ENCODE peak calls at places on chromosomes 13 and 19, in seven cellular contexts. H is AG09309, D is cardiac muscle cell, Y is IMR-90, I is endodermal cell, S is GM12864, E is nephron progenitor cell. G is an unnamed sample.

GRCh38 chr19:29795461-29795860 is 16.3 kb upstream of the CCNE1 start:
- DNase-seq in E (no peak), D (no peak), H (no peak), Y (no peak), I (peak), S (no peak), G (no peak)

GRCh38 chr19:12695090-12695489 is 1.3 kb downstream of the FBXW9 start:
- DNase-seq in I (no peak), S (no peak), Y (no peak), E (no peak), H (no peak), D (no peak), G (no peak)

GRCh38 chr19:56660381-56661105 is 11.0 kb downstream of the ZNF835 start:
- DNase-seq in I (no peak), E (no peak), H (no peak), Y (no peak), S (no peak), D (no peak), G (no peak)

GRCh38 chr19:46776927-46777911 is 11.2 kb downstream of the SLC1A5 start:
- DNase-seq in I (peak), E (no peak), Y (no peak), S (no peak), D (no peak), H (no peak), G (no peak)

GRCh38 chr19:19115954-19116353 is 22.3 kb downstream of the TMEM161A start:
- DNase-seq in D (peak), H (no peak), E (peak), Y (no peak), I (peak), S (peak), G (peak)

GRCh38 chr19:6458695-6459355 is 767 bp downstream of the SLC25A23 start:
- DNase-seq in H (no peak), D (no peak), I (peak), E (no peak), Y (no peak), S (no peak), G (no peak)

GRCh38 chr19:44072543-44073401 is 813 bp downstream of the ZNF284 start:
- DNase-seq in I (no peak), E (no peak), D (no peak), Y (no peak), H (no peak), S (no peak), G (no peak)

GRCh38 chr13:27968316-27969072 is 621 bp downstream of the CDX2 start:
- DNase-seq in I (peak), E (peak), Y (no peak), D (no peak), H (no peak), S (no peak), G (no peak)

GRCh38 chr13:113082198-113083021 is 23.2 kb upstream of the F7 start:
- DNase-seq in S (no peak), E (no peak), H (no peak), I (no peak), Y (no peak), D (no peak), G (no peak)

GRCh38 chr19:30651066-30651465 is 278.9 kb downstream of the ZNF536 start:
- DNase-seq in E (no peak), S (no peak), H (no peak), D (no peak), I (peak), Y (no peak), G (no peak)

GRCh38 chr13:106357198-106357597 is 178.3 kb downstream of the EFNB2 start:
- DNase-seq in I (no peak), Y (peak), E (no peak), S (no peak), H (no peak), D (no peak), G (no peak)

GRCh38 chr13:32642316-32642715 is 56.1 kb downstream of the PDS5B start:
- DNase-seq in D (no peak), I (no peak), E (no peak), H (no peak), S (no peak), Y (no peak), G (no peak)
- TF ChIP-seq CTCF in D (no peak), I (no peak), E (no peak), H (no peak), S (no peak), Y (no peak), G (no peak)

GRCh38 chr13:73070451-73070850 is 11.6 kb downstream of the KLF5 start:
- DNase-seq in H (no peak), E (no peak), I (peak), D (no peak), Y (no peak), S (no peak), G (no peak)

GRCh38 chr13:73072501-73072900 is 13.7 kb downstream of the KLF5 start:
- DNase-seq in Y (no peak), D (no peak), E (no peak), H (no peak), S (no peak), I (no peak), G (no peak)

GRCh38 chr13:73075546-73075945 is 16.7 kb downstream of the KLF5 start:
- DNase-seq in H (no peak), I (peak), S (no peak), D (no peak), E (peak), Y (no peak), G (no peak)

GRCh38 chr13:73074101-73074500 is 15.3 kb downstream of the KLF5 start:
- DNase-seq in I (no peak), S (no peak), D (no peak), H (no peak), Y (peak), E (no peak), G (no peak)

GRCh38 chr13:73073050-73073449 is 14.2 kb downstream of the KLF5 start:
- DNase-seq in Y (no peak), S (no peak), H (no peak), I (peak), E (no peak), D (no peak), G (no peak)
- TF ChIP-seq CTCF in Y (no peak), S (no peak), H (no peak), I (no peak), E (no peak), D (no peak), G (no peak)

GRCh38 chr13:24741016-24741662 is 22.8 kb upstream of the RNF17 start:
- DNase-seq in D (no peak), Y (no peak), H (no peak), E (no peak), I (peak), S (no peak), G (no peak)
- TF ChIP-seq CTCF in D (peak), Y (no peak), H (peak), E (no peak), I (peak), S (peak), G (peak)

DNA sequence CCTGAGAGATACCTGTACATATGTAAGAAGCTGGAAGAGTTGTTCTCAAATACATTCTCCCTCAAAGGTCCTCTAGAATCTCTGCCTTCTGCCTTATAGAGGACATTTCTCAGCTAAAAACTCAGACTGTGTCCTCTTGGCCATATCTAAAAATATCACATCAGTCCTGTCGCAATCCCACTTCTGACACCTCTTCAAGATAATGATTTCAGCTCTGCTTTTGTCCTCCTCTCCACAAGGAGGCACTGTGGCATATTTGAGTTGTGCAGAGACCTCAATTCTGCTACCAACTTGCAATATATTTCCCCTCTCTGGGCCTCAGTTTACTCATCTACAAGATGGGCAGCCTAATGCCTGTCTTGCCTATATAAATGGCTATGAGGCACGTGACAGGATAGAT is 16.6 kb downstream of the ADAMTS10 start:
- DNase-seq in S (no peak), I (no peak), H (no peak), Y (no peak), E (no peak), D (no peak), G (no peak)
- TF ChIP-seq CTCF in S (peak), I (peak), H (peak), Y (peak), E (no peak), D (peak), G (peak)

GRCh38 chr13:46603165-46603603 is 50.2 kb downstream of the LRCH1 start:
- DNase-seq in Y (no peak), D (no peak), E (no peak), S (no peak), H (no peak), I (no peak), G (no peak)
- TF ChIP-seq CTCF in Y (peak), D (peak), E (peak), S (peak), H (peak), I (peak), G (peak)

GRCh38 chr19:15673176-15673654 is 328 bp downstream of the CYP4F12 start:
- DNase-seq in E (no peak), S (no peak), H (no peak), Y (no peak), D (no peak), I (no peak), G (no peak)
- TF ChIP-seq CTCF in E (no peak), S (no peak), H (no peak), Y (no peak), D (no peak), I (no peak), G (no peak)

GRCh38 chr19:3254520-3254919 is 30.1 kb downstream of the CELF5 start:
- DNase-seq in I (no peak), H (no peak), Y (no peak), S (no peak), D (no peak), E (no peak), G (no peak)

GRCh38 chr19:3252650-3253049 is 28.2 kb downstream of the CELF5 start:
- DNase-seq in I (no peak), Y (no peak), H (no peak), D (no peak), S (no peak), E (no peak), G (no peak)

GRCh38 chr19:3250675-3251074 is 26.2 kb downstream of the CELF5 start:
- DNase-seq in S (no peak), I (peak), Y (no peak), D (no peak), E (peak), H (no peak), G (no peak)

GRCh38 chr19:3251229-3251628 is 26.8 kb downstream of the CELF5 start:
- DNase-seq in H (no peak), E (no peak), D (no peak), I (no peak), S (no peak), Y (no peak), G (no peak)

DNA sequence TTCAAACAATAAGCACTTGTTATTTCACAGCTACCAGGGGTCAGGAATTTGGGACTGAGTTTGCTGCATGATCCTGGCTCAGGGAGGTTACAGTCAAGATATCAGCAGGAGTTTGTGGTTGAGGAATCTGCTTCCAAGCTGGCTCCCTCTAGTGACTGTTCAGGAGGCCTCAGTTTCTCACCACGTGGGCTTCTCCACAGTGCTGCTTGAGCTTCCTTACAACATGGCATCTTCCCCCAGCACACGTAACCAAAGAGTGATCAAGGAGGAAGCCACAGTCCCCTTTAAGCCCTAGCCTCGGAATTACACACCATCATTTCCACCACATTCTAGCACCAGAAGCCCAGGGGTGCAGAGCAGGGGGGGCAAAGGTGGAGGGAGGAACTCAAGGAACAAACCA is 28.8 kb downstream of the CELF5 start:
- DNase-seq in D (no peak), E (no peak), I (no peak), S (no peak), Y (no peak), H (no peak), G (no peak)
- TF ChIP-seq CTCF in D (no peak), E (no peak), I (peak), S (peak), Y (no peak), H (no peak), G (no peak)

GRCh38 chr19:35885225-35885624 is 15.1 kb downstream of the NFKBID start:
- DNase-seq in E (no peak), H (no peak), S (no peak), D (no peak), I (no peak), Y (no peak), G (no peak)

GRCh38 chr19:35879068-35879467 is 10.7 kb downstream of the APLP1 start:
- DNase-seq in S (no peak), D (no peak), E (no peak), H (no peak), Y (no peak), I (no peak), G (no peak)

GRCh38 chr19:35883920-35884319 is 15.5 kb downstream of the APLP1 start:
- DNase-seq in S (no peak), H (no peak), E (no peak), I (no peak), Y (no peak), D (no peak), G (no peak)

GRCh38 chr19:35879770-35880317 is 11.5 kb downstream of the APLP1 start:
- DNase-seq in Y (peak), S (peak), H (peak), D (peak), I (peak), E (peak), G (peak)

GRCh38 chr19:35882074-35882832 is 13.9 kb downstream of the APLP1 start:
- DNase-seq in Y (peak), I (no peak), H (peak), E (no peak), D (peak), S (peak), G (no peak)
- TF ChIP-seq CTCF in Y (peak), I (peak), H (peak), E (peak), D (peak), S (peak), G (peak)

GRCh38 chr13:99040536-99041141 is 62.8 kb upstream of the DOCK9 start:
- DNase-seq in D (no peak), H (no peak), I (no peak), Y (no peak), S (no peak), E (no peak), G (no peak)
- TF ChIP-seq CTCF in D (no peak), H (no peak), I (no peak), Y (no peak), S (no peak), E (no peak), G (no peak)

G was measured in neural crest cell.